ENCODE peak calls at places on chromosomes 5 and 9, in nine cellular contexts. One of them, this sample, is unnamed.

GRCh38 chr5:158145827-158146226 is 286.9 kb upstream of the CLINT1 start:
- DNase-seq in HL-60: no peak
- DNase-seq in H1: no peak
- DNase-seq in upper lobe of left lung: no peak
- DNase-seq in prostate gland: no peak
- DNase-seq in stomach: no peak
- DNase-seq in SK-N-SH: no peak
- DNase-seq in GM12878: no peak
- DNase-seq in sigmoid colon: no peak
- DNase-seq in this sample: no peak

GRCh38 chr5:83220331-83220730 is 143.0 kb downstream of the XRCC4 start:
- DNase-seq in HL-60: no peak
- DNase-seq in H1: no peak
- DNase-seq in upper lobe of left lung: no peak
- DNase-seq in prostate gland: no peak
- DNase-seq in stomach: no peak
- DNase-seq in SK-N-SH: peak
- DNase-seq in GM12878: no peak
- DNase-seq in sigmoid colon: no peak
- DNase-seq in this sample: no peak

GRCh38 chr9:76445976-76446375 is 13.0 kb upstream of the GCNT1 start:
- DNase-seq in HL-60: no peak
- DNase-seq in H1: no peak
- DNase-seq in upper lobe of left lung: no peak
- DNase-seq in prostate gland: no peak
- DNase-seq in stomach: no peak
- DNase-seq in SK-N-SH: no peak
- DNase-seq in GM12878: no peak
- DNase-seq in sigmoid colon: no peak
- DNase-seq in this sample: no peak

GRCh38 chr5:54742417-54742889 is 224.9 kb downstream of the SNX18 start:
- DNase-seq in HL-60: no peak
- DNase-seq in H1: no peak
- DNase-seq in upper lobe of left lung: no peak
- DNase-seq in prostate gland: no peak
- DNase-seq in stomach: peak
- DNase-seq in SK-N-SH: no peak
- DNase-seq in GM12878: no peak
- DNase-seq in sigmoid colon: no peak
- DNase-seq in this sample: peak

GRCh38 chr5:154476343-154477213 is 1.4 kb downstream of the HAND1 start:
- DNase-seq in HL-60: no peak
- DNase-seq in H1: peak
- DNase-seq in upper lobe of left lung: no peak
- DNase-seq in prostate gland: no peak
- DNase-seq in stomach: no peak
- DNase-seq in SK-N-SH: no peak
- DNase-seq in GM12878: no peak
- DNase-seq in sigmoid colon: no peak
- DNase-seq in this sample: no peak

GRCh38 chr5:143543358-143544255 is 140.1 kb upstream of the NR3C1 start:
- DNase-seq in HL-60: no peak
- DNase-seq in H1: no peak
- DNase-seq in upper lobe of left lung: no peak
- DNase-seq in prostate gland: no peak
- DNase-seq in stomach: no peak
- DNase-seq in SK-N-SH: no peak
- DNase-seq in GM12878: no peak
- DNase-seq in sigmoid colon: no peak
- DNase-seq in this sample: no peak

GRCh38 chr9:93679536-93680444 is 103.4 kb downstream of the PHF2 start:
- DNase-seq in HL-60: no peak
- DNase-seq in H1: peak
- DNase-seq in upper lobe of left lung: no peak
- DNase-seq in prostate gland: peak
- DNase-seq in stomach: peak
- DNase-seq in SK-N-SH: peak
- DNase-seq in GM12878: no peak
- DNase-seq in sigmoid colon: peak
- DNase-seq in this sample: no peak

GRCh38 chr5:155019601-155020226 is 6.2 kb downstream of the KIF4B start:
- DNase-seq in HL-60: no peak
- DNase-seq in H1: no peak
- DNase-seq in upper lobe of left lung: no peak
- DNase-seq in prostate gland: no peak
- DNase-seq in stomach: no peak
- DNase-seq in SK-N-SH: no peak
- DNase-seq in GM12878: no peak
- DNase-seq in sigmoid colon: no peak
- DNase-seq in this sample: no peak

GRCh38 chr5:127705120-127705892 is 2.1 kb downstream of the CCDC192 start:
- DNase-seq in HL-60: no peak
- DNase-seq in H1: no peak
- DNase-seq in upper lobe of left lung: peak
- DNase-seq in prostate gland: no peak
- DNase-seq in stomach: no peak
- DNase-seq in SK-N-SH: no peak
- DNase-seq in GM12878: no peak
- DNase-seq in sigmoid colon: no peak
- DNase-seq in this sample: no peak

GRCh38 chr5:121008041-121008440 is 543.9 kb downstream of the PRR16 start:
- DNase-seq in HL-60: no peak
- DNase-seq in H1: no peak
- DNase-seq in upper lobe of left lung: no peak
- DNase-seq in prostate gland: no peak
- DNase-seq in stomach: no peak
- DNase-seq in SK-N-SH: no peak
- DNase-seq in GM12878: no peak
- DNase-seq in sigmoid colon: no peak
- DNase-seq in this sample: no peak
- TF ChIP-seq POLR2AphosphoS5 in HL-60: no peak
- TF ChIP-seq POLR2AphosphoS5 in H1: no peak
- TF ChIP-seq POLR2AphosphoS5 in upper lobe of left lung: no peak
- TF ChIP-seq POLR2AphosphoS5 in prostate gland: no peak
- TF ChIP-seq POLR2AphosphoS5 in stomach: no peak
- TF ChIP-seq POLR2AphosphoS5 in SK-N-SH: no peak
- TF ChIP-seq POLR2AphosphoS5 in GM12878: no peak
- TF ChIP-seq POLR2AphosphoS5 in sigmoid colon: no peak
- TF ChIP-seq POLR2AphosphoS5 in this sample: no peak

DNA sequence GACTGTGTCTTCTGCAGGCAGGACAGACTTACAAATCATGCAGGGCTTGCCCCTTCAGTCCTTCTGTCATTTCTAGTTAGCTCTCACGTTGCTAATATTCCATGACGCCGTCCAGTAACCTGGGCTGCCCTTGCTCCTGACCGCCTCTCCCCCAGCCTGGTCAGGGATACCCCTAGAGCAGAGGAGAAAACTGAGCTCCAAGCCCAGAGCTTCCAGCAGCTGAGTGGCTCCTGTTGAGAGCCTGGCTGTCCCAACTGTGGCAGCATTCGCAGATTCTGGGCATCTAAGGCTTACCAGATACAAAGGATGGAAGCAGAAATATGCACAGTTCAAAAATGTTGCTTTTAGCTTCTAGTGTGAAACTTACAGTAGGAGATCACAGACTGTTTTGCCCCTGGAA is 185.2 kb downstream of the CD180 start:
- DNase-seq in HL-60: no peak
- DNase-seq in H1: no peak
- DNase-seq in upper lobe of left lung: no peak
- DNase-seq in prostate gland: no peak
- DNase-seq in stomach: no peak
- DNase-seq in SK-N-SH: no peak
- DNase-seq in GM12878: no peak
- DNase-seq in sigmoid colon: no peak
- DNase-seq in this sample: no peak
- H3K4me3 ChIP-seq in HL-60: no peak
- H3K4me3 ChIP-seq in H1: no peak
- H3K4me3 ChIP-seq in upper lobe of left lung: no peak
- H3K4me3 ChIP-seq in prostate gland: no peak
- H3K4me3 ChIP-seq in stomach: no peak
- H3K4me3 ChIP-seq in SK-N-SH: peak
- H3K4me3 ChIP-seq in GM12878: no peak
- H3K4me3 ChIP-seq in sigmoid colon: no peak
- H3K4me3 ChIP-seq in this sample: no peak

DNA sequence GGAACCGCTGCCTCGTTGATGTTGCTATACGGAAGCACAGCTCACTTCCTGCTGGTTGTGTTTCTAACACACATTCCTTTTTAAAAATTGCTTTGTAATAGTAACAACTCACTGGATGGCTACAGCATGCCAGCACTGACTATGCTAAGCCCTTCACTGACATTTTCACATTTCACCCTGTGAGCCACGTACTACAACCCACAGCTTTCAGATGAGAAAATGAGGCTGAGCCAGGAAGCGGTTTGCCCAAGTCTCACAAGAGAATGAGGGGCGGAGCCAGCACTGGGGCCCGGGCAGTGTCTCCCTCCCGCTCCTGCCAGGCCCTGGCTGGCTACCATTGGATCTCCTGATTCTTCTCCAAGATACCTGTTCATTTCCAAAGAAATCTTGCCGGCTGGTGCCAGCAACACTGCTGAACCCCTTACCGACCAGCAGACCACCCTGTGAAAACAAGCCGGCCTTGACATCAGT is 38.3 kb downstream of the FAM78A start:
- DNase-seq in HL-60: no peak
- DNase-seq in H1: peak
- DNase-seq in upper lobe of left lung: peak
- DNase-seq in prostate gland: peak
- DNase-seq in stomach: peak
- DNase-seq in SK-N-SH: no peak
- DNase-seq in GM12878: peak
- DNase-seq in sigmoid colon: peak
- DNase-seq in this sample: peak
- TF ChIP-seq POLR2AphosphoS5 in HL-60: peak
- TF ChIP-seq POLR2AphosphoS5 in H1: no peak
- TF ChIP-seq POLR2AphosphoS5 in upper lobe of left lung: peak
- TF ChIP-seq POLR2AphosphoS5 in prostate gland: peak
- TF ChIP-seq POLR2AphosphoS5 in stomach: peak
- TF ChIP-seq POLR2AphosphoS5 in SK-N-SH: no peak
- TF ChIP-seq POLR2AphosphoS5 in GM12878: peak
- TF ChIP-seq POLR2AphosphoS5 in sigmoid colon: no peak
- TF ChIP-seq POLR2AphosphoS5 in this sample: peak

GRCh38 chr5:86977185-86977584 is 290.5 kb upstream of the RASA1 start:
- DNase-seq in HL-60: no peak
- DNase-seq in H1: no peak
- DNase-seq in upper lobe of left lung: no peak
- DNase-seq in prostate gland: no peak
- DNase-seq in stomach: no peak
- DNase-seq in SK-N-SH: no peak
- DNase-seq in GM12878: no peak
- DNase-seq in sigmoid colon: no peak
- DNase-seq in this sample: no peak
- H3K4me3 ChIP-seq in HL-60: no peak
- H3K4me3 ChIP-seq in H1: no peak
- H3K4me3 ChIP-seq in upper lobe of left lung: no peak
- H3K4me3 ChIP-seq in prostate gland: no peak
- H3K4me3 ChIP-seq in stomach: no peak
- H3K4me3 ChIP-seq in SK-N-SH: no peak
- H3K4me3 ChIP-seq in GM12878: no peak
- H3K4me3 ChIP-seq in sigmoid colon: no peak
- H3K4me3 ChIP-seq in this sample: no peak

DNA sequence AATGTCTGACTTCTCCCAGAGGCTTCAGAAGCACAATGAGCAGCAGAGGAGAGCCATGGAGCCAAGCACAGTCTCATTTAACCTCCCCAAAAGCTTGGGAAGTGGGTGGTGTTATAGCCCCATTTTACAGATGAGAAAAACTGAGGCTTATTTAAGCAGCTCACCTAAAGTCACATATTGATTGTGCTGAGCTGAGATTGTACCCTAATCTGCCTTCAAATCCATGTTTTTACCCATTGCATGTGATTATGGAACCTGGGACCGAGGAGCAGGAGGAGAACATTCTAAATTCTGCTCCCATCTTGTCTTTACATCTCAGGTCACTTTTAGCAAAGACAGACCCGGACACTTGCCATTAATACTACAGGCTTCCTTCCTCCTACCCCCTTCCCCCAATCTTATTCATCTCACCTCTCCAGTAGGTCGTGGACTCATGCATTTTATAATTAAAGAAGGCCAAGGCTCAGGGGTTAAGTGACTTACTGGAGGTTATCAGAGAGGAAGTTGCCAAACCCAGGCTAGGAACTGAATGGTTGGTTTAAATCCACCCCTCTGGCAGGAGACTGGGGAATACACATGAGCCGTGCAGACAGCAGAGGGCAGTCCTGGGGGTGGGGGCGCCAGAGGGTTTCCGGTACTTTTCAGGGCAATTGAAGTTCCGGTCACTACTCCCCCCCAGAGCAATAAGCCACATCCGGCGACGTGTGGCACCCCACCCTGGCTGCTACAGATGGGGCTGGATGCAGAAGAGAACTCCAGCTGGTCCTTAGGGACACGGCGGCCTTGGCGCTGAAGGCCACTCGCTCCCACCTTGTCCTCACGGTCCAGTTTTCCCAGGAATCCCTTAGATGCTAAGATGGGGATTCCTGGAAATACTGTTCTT is 51.0 kb upstream of the IL17B start:
- DNase-seq in HL-60: peak
- DNase-seq in H1: peak
- DNase-seq in upper lobe of left lung: peak
- DNase-seq in prostate gland: no peak
- DNase-seq in stomach: no peak
- DNase-seq in SK-N-SH: no peak
- DNase-seq in GM12878: no peak
- DNase-seq in sigmoid colon: peak
- DNase-seq in this sample: no peak
- TF ChIP-seq POLR2AphosphoS5 in HL-60: no peak
- TF ChIP-seq POLR2AphosphoS5 in H1: no peak
- TF ChIP-seq POLR2AphosphoS5 in upper lobe of left lung: peak
- TF ChIP-seq POLR2AphosphoS5 in prostate gland: no peak
- TF ChIP-seq POLR2AphosphoS5 in stomach: peak
- TF ChIP-seq POLR2AphosphoS5 in SK-N-SH: no peak
- TF ChIP-seq POLR2AphosphoS5 in GM12878: no peak
- TF ChIP-seq POLR2AphosphoS5 in sigmoid colon: peak
- TF ChIP-seq POLR2AphosphoS5 in this sample: peak

GRCh38 chr9:706606-707451 is 134.7 kb upstream of the DMRT1 start:
- DNase-seq in HL-60: peak
- DNase-seq in H1: peak
- DNase-seq in upper lobe of left lung: peak
- DNase-seq in prostate gland: peak
- DNase-seq in stomach: peak
- DNase-seq in SK-N-SH: peak
- DNase-seq in GM12878: no peak
- DNase-seq in sigmoid colon: peak
- DNase-seq in this sample: peak

GRCh38 chr9:708556-709432 is 132.7 kb upstream of the DMRT1 start:
- DNase-seq in HL-60: no peak
- DNase-seq in H1: no peak
- DNase-seq in upper lobe of left lung: peak
- DNase-seq in prostate gland: no peak
- DNase-seq in stomach: no peak
- DNase-seq in SK-N-SH: no peak
- DNase-seq in GM12878: no peak
- DNase-seq in sigmoid colon: no peak
- DNase-seq in this sample: no peak

GRCh38 chr9:703392-703791 is 138.1 kb upstream of the DMRT1 start:
- DNase-seq in HL-60: no peak
- DNase-seq in H1: no peak
- DNase-seq in upper lobe of left lung: no peak
- DNase-seq in prostate gland: no peak
- DNase-seq in stomach: no peak
- DNase-seq in SK-N-SH: no peak
- DNase-seq in GM12878: no peak
- DNase-seq in sigmoid colon: no peak
- DNase-seq in this sample: no peak

GRCh38 chr9:708182-708555 is 133.3 kb upstream of the DMRT1 start:
- DNase-seq in HL-60: no peak
- DNase-seq in H1: no peak
- DNase-seq in upper lobe of left lung: no peak
- DNase-seq in prostate gland: no peak
- DNase-seq in stomach: no peak
- DNase-seq in SK-N-SH: no peak
- DNase-seq in GM12878: no peak
- DNase-seq in sigmoid colon: no peak
- DNase-seq in this sample: no peak

GRCh38 chr9:706073-706472 is 135.4 kb upstream of the DMRT1 start:
- DNase-seq in HL-60: no peak
- DNase-seq in H1: no peak
- DNase-seq in upper lobe of left lung: no peak
- DNase-seq in prostate gland: no peak
- DNase-seq in stomach: no peak
- DNase-seq in SK-N-SH: no peak
- DNase-seq in GM12878: no peak
- DNase-seq in sigmoid colon: no peak
- DNase-seq in this sample: no peak
- H3K4me3 ChIP-seq in HL-60: no peak
- H3K4me3 ChIP-seq in H1: no peak
- H3K4me3 ChIP-seq in upper lobe of left lung: peak
- H3K4me3 ChIP-seq in prostate gland: no peak
- H3K4me3 ChIP-seq in stomach: peak
- H3K4me3 ChIP-seq in SK-N-SH: no peak
- H3K4me3 ChIP-seq in GM12878: no peak
- H3K4me3 ChIP-seq in sigmoid colon: peak
- H3K4me3 ChIP-seq in this sample: no peak